ENCODE peak calls at places on chromosome 17, in nine cellular contexts. A is ascending aorta; X is neural progenitor cell; R is cardiac muscle cell; G is prostate gland; S is heart left ventricle; N is CD8-positive, alpha-beta T cell; Y is left ventricle myocardium inferior; O is tibial artery. K is an unnamed sample.

GRCh38 chr17:4953461-4953961 is 2.6 kb downstream of the ENO3 start:
- DNase-seq in R (peak; percentile 51), X (no peak), A (peak; percentile 82), N (no peak), G (no peak), S (peak; percentile 58), O (no peak), Y (no peak), K (no peak)

GRCh38 chr17:17313350-17313991 is 10.3 kb downstream of the NT5M start:
- DNase-seq in X (peak; percentile 50), A (no peak), G (peak; percentile 60), Y (peak; percentile 31), S (no peak), O (no peak), R (peak; percentile 30), N (peak; percentile 45), K (peak; percentile 33)

GRCh38 chr17:6492892-6493674 is 48.8 kb downstream of the PIMREG start:
- DNase-seq in A (no peak), R (no peak), S (no peak), N (no peak), Y (no peak), O (no peak), G (no peak), X (no peak), K (no peak)

GRCh38 chr17:700504-701094 is 14.0 kb downstream of the VPS53 start:
- DNase-seq in Y (no peak), S (no peak), A (no peak), X (peak; percentile 38), R (peak; percentile 61), O (no peak), G (no peak), N (no peak), K (no peak)

GRCh38 chr17:63419949-63420867 is 25.9 kb downstream of the CYB561 start:
- DNase-seq in A (no peak), S (no peak), N (no peak), Y (no peak), O (no peak), X (no peak), R (peak; percentile 38), G (no peak), K (no peak)

GRCh38 chr17:65228734-65229390 is 91.7 kb downstream of the RGS9 start:
- DNase-seq in G (no peak), A (no peak), O (no peak), X (no peak), R (peak; percentile 93), Y (no peak), S (no peak), N (no peak), K (peak; percentile 85)

GRCh38 chr17:45225964-45226530 is 4.4 kb downstream of the FMNL1 start:
- DNase-seq in Y (peak; percentile 77), R (no peak), X (no peak), N (peak; percentile 80), O (peak; percentile 81), A (peak; percentile 86), G (no peak), S (peak; percentile 89), K (no peak)

GRCh38 chr17:79992657-79993389 is 42.8 kb downstream of the TBC1D16 start:
- DNase-seq in G (no peak), O (no peak), X (no peak), S (no peak), R (no peak), A (no peak), N (no peak), Y (no peak), K (no peak)

GRCh38 chr17:62456016-62456415 is 22.6 kb upstream of the TLK2 start:
- DNase-seq in N (no peak), R (no peak), X (no peak), S (no peak), O (no peak), G (no peak), A (no peak), Y (no peak), K (no peak)

GRCh38 chr17:10793256-10793655 is 10.6 kb downstream of the TMEM238L start:
- DNase-seq in O (no peak), G (no peak), S (no peak), Y (no peak), N (no peak), A (no peak), X (no peak), R (no peak), K (no peak)
- H3K4me1 ChIP-seq in O (no peaks in the 10 kb centered on the region), G (peaks cover 7% of the 10 kb centered on the region), S (no peaks in the 10 kb centered on the region), Y (peaks cover 17% of the 10 kb centered on the region), N (no peaks in the 10 kb centered on the region), A (no peaks in the 10 kb centered on the region), X (no peaks in the 10 kb centered on the region), R (peaks cover 6% of the 10 kb centered on the region), K (no peaks in the 10 kb centered on the region)

GRCh38 chr17:7832431-7832830 is 1.6 kb upstream of the KDM6B start:
- DNase-seq in O (no peak), Y (no peak), G (no peak), A (no peak), X (no peak), R (no peak), N (no peak), S (no peak), K (no peak)
- TF ChIP-seq CTCF in O (no peak), Y (no peak), G (no peak), A (no peak), X (no peak), R (no peak), N (no peak), S (no peak), K (no peak)

GRCh38 chr17:57876866-57877237 is 27.0 kb upstream of the MRPS23 start:
- DNase-seq in Y (no peak), X (no peak), R (no peak), G (no peak), N (no peak), O (no peak), S (no peak), A (no peak), K (no peak)

GRCh38 chr17:57877803-57878202 is 28.0 kb upstream of the MRPS23 start:
- DNase-seq in Y (no peak), X (no peak), N (no peak), G (no peak), A (no peak), R (no peak), S (no peak), O (no peak), K (no peak)

GRCh38 chr17:57875109-57876022 is 25.5 kb upstream of the MRPS23 start:
- DNase-seq in Y (peak; percentile 76), A (peak; percentile 96), X (peak; percentile 80), G (peak; percentile 52), O (peak; percentile 88), N (no peak), R (peak; percentile 99), S (peak; percentile 88), K (peak; percentile 64)

GRCh38 chr17:57874434-57875108 is 24.7 kb upstream of the MRPS23 start:
- DNase-seq in A (peak; percentile 91), X (peak; percentile 88), O (peak; percentile 74), N (no peak), Y (peak; percentile 76), R (peak; percentile 94), S (peak; percentile 83), G (no peak), K (peak; percentile 76)

DNA sequence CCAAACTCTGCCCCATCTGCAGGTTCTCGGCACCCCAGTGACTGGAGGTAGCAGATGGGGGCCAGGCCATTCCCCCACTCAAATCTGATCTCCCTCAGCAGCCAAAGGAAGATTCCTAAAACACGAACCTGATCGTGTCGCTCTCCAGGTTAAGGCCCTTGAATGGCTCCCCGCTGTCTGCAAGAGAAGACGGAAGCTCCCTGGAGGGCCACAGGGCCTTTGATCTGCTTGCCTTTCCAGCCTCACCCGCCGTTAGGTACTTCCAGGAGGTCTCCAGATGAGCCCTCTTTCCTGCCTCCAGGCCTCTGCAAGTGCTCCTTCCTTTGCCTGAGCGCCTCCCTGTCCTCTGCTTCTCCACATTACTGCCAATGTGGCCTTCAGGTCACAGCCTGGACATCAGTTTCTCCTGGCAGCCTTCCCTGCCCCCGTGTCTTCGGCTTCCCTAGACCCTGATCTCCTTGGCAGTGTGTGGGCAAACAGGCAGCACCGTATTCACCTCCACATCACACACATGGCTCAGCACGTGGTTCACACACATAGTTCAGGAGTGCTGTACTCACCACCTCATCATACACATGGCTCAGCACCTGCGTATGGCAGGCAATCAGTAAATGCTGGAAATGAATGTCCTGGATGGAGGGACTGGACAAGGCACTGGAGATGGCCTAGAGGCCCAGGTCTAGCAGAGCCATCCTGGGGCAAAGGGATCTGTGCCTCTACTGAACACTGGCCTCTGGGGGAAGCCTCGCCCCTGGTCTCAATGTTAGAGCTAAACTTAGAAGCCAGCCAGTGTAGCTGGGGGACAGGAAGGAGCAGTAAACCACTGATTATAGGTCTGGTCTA is 26.4 kb upstream of the MRPS23 start:
- DNase-seq in A (no peak), R (no peak), X (no peak), S (no peak), N (no peak), O (no peak), Y (no peak), G (no peak), K (no peak)
- H3K4me1 ChIP-seq in A (peaks cover 38% of the 10 kb centered on the region), R (peaks cover 37% of the 10 kb centered on the region), X (peaks cover 33% of the 10 kb centered on the region), S (peaks cover 44% of the 10 kb centered on the region), N (peaks cover 5% of the 10 kb centered on the region), O (peaks cover 7% of the 10 kb centered on the region), Y (peaks cover 91% of the 10 kb centered on the region), G (peaks cover 21% of the 10 kb centered on the region), K (peaks cover 18% of the 10 kb centered on the region)

GRCh38 chr17:73234746-73235145 is 26.9 kb downstream of the CPSF4L start:
- DNase-seq in A (no peak), Y (no peak), R (no peak), X (no peak), N (no peak), G (no peak), S (no peak), O (no peak), K (no peak)

GRCh38 chr17:73230088-73230487 is 31.6 kb downstream of the CPSF4L start:
- DNase-seq in G (no peak), X (no peak), Y (no peak), O (no peak), N (no peak), S (no peak), A (no peak), R (no peak), K (no peak)

GRCh38 chr17:73231363-73231762 is 30.3 kb downstream of the CPSF4L start:
- DNase-seq in X (no peak), A (no peak), G (no peak), R (peak; percentile 27), S (no peak), Y (no peak), N (no peak), O (no peak), K (no peak)

GRCh38 chr17:73232587-73233373 is 28.9 kb downstream of the CPSF4L start:
- DNase-seq in R (peak; percentile 41), A (peak; percentile 66), S (no peak), O (peak; percentile 30), Y (no peak), G (peak; percentile 21), N (no peak), X (peak; percentile 73), K (no peak)

DNA sequence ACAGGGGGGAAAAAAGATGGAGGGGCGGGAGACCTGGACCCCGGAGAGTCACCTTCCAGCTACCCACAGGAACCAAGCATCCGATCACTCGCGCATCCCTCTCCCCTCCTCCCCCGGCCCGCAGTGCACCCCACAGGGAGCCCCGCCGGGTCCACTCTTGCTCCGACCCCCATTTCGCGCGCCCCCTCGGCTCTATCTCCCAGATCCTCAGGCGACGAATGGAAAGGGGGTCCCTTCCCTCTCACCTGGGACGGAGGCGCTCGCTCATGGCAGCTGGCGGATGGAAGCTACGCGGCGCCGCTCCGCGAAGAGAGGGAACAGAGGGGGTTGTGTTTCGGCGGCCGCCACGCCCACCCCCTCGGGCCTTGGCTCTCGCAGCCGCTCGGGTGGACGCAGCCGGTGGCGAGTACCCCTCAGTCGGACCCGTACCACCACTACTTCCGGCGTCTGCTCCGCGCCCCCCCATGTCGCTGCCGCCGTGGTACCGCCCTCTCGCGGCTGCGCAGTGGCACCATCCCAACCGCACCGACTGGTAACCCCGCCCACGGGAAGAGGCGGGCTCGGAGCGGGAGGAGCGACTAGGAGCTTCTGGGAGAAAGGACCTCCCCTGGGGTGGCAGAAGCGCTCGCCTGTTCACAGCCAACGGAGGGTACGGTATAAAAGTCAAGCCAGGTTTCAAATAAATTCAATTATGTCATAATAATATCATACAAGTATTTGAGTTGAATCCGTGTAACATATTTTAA is 29.7 kb downstream of the CPSF4L start:
- DNase-seq in G (peak; percentile 94), S (peak; percentile 98), N (peak; percentile 93), O (peak; percentile 95), R (peak; percentile 96), X (peak; percentile 97), A (peak; percentile 97), Y (peak; percentile 97), K (peak; percentile 99)
- TF ChIP-seq CTCF in G (peak; percentile 63), S (peak; percentile 56), N (no peak), O (peak; percentile 39), R (peak; percentile 16), X (peak; percentile 32), A (peak; percentile 31), Y (peak; percentile 56), K (peak; percentile 9)

K was measured in BE2C.